ENCODE peak calls at places on chromosomes 6 and 20, in six cellular contexts. One of them, this sample, is unnamed.

GRCh38 chr6:20978176-20978614 is 443.9 kb downstream of the CDKAL1 start:
- DNase-seq in lower leg skin: no peak
- DNase-seq in esophagus squamous epithelium: no peak
- DNase-seq in activated CD4-positive, alpha-beta T cell treated with anti-CD3 and anti-CD28 coated beads, Interleukin-2, amount 50 U/mL, for 1 hour: no peak
- DNase-seq in B cell: no peak
- DNase-seq in cardiac muscle cell: peak
- DNase-seq in this sample: no peak

GRCh38 chr6:30769088-30769852 is 24.9 kb upstream of the IER3 start:
- DNase-seq in lower leg skin: no peak
- DNase-seq in esophagus squamous epithelium: no peak
- DNase-seq in cardiac muscle cell: peak
- DNase-seq in activated CD4-positive, alpha-beta T cell treated with anti-CD3 and anti-CD28 coated beads, Interleukin-2, amount 50 U/mL, for 1 hour: peak
- DNase-seq in B cell: no peak
- DNase-seq in this sample: no peak

GRCh38 chr6:158081657-158081935 is 86.5 kb downstream of the SERAC1 start:
- DNase-seq in B cell: no peak
- DNase-seq in activated CD4-positive, alpha-beta T cell treated with anti-CD3 and anti-CD28 coated beads, Interleukin-2, amount 50 U/mL, for 1 hour: no peak
- DNase-seq in esophagus squamous epithelium: no peak
- DNase-seq in lower leg skin: no peak
- DNase-seq in cardiac muscle cell: no peak
- DNase-seq in this sample: no peak

GRCh38 chr6:140264451-140264850 is 890.0 kb upstream of the CITED2 start:
- DNase-seq in activated CD4-positive, alpha-beta T cell treated with anti-CD3 and anti-CD28 coated beads, Interleukin-2, amount 50 U/mL, for 1 hour: no peak
- DNase-seq in esophagus squamous epithelium: no peak
- DNase-seq in B cell: no peak
- DNase-seq in cardiac muscle cell: no peak
- DNase-seq in lower leg skin: no peak
- DNase-seq in this sample: no peak

GRCh38 chr6:165001502-165002157 is 307.8 kb downstream of the C6orf118 start:
- DNase-seq in activated CD4-positive, alpha-beta T cell treated with anti-CD3 and anti-CD28 coated beads, Interleukin-2, amount 50 U/mL, for 1 hour: no peak
- DNase-seq in cardiac muscle cell: no peak
- DNase-seq in B cell: no peak
- DNase-seq in lower leg skin: no peak
- DNase-seq in esophagus squamous epithelium: no peak
- DNase-seq in this sample: no peak

GRCh38 chr6:47932575-47932974 is 150.7 kb downstream of the OPN5 start:
- DNase-seq in activated CD4-positive, alpha-beta T cell treated with anti-CD3 and anti-CD28 coated beads, Interleukin-2, amount 50 U/mL, for 1 hour: no peak
- DNase-seq in cardiac muscle cell: no peak
- DNase-seq in esophagus squamous epithelium: no peak
- DNase-seq in B cell: no peak
- DNase-seq in lower leg skin: no peak
- DNase-seq in this sample: no peak

GRCh38 chr6:138588805-138589434 is 89.6 kb upstream of the NHSL1 start:
- DNase-seq in cardiac muscle cell: peak
- DNase-seq in activated CD4-positive, alpha-beta T cell treated with anti-CD3 and anti-CD28 coated beads, Interleukin-2, amount 50 U/mL, for 1 hour: peak
- DNase-seq in esophagus squamous epithelium: no peak
- DNase-seq in lower leg skin: peak
- DNase-seq in B cell: peak
- DNase-seq in this sample: peak

GRCh38 chr20:11484479-11484878 is 433.2 kb upstream of the BTBD3 start:
- DNase-seq in lower leg skin: no peak
- DNase-seq in activated CD4-positive, alpha-beta T cell treated with anti-CD3 and anti-CD28 coated beads, Interleukin-2, amount 50 U/mL, for 1 hour: no peak
- DNase-seq in cardiac muscle cell: no peak
- DNase-seq in B cell: no peak
- DNase-seq in esophagus squamous epithelium: no peak
- DNase-seq in this sample: no peak